ENCODE peak calls at places on chromosome 15, in six cellular contexts. I, C, S, Y, D and Z are unnamed samples.
A peak's percentile ranks its signal among the peaks of the same experiment; 100 is the strongest.

GRCh38 chr15:100601158-100601557 is 826 bp downstream of the LINS1 start:
- DNase-seq in I (peak; percentile 31), C (peak; percentile 5), S (no peak), Y (peak; percentile 7), D (no peak), Z (no peak)

GRCh38 chr15:38883987-38884386 is 319.4 kb upstream of the RASGRP1 start:
- DNase-seq in I (peak; percentile 58), C (no peak), S (no peak), Y (peak; percentile 63), D (no peak), Z (no peak)

GRCh38 chr15:100123611-100124010 is 218.2 kb downstream of the ADAMTS17 start:
- DNase-seq in I (no peak), C (no peak), S (no peak), Y (no peak), D (no peak), Z (no peak)

GRCh38 chr15:51765751-51766150 is 14.4 kb downstream of the TMOD2 start:
- DNase-seq in I (no peak), C (no peak), S (no peak), Y (no peak), D (no peak), Z (no peak)

GRCh38 chr15:31247404-31247803 is 79.2 kb upstream of the KLF13 start:
- DNase-seq in I (no peak), C (no peak), S (no peak), Y (no peak), D (no peak), Z (no peak)

GRCh38 chr15:73598540-73599195 is 34.5 kb downstream of the NPTN start:
- DNase-seq in I (peak; percentile 70), C (no peak), S (no peak), Y (peak; percentile 68), D (no peak), Z (no peak)

GRCh38 chr15:42826251-42826890 is 89.4 kb upstream of the CDAN1 start:
- DNase-seq in I (no peak), C (no peak), S (no peak), Y (no peak), D (peak; percentile 76), Z (no peak)

GRCh38 chr15:58484794-58485600 is 53.2 kb downstream of the LIPC start:
- DNase-seq in I (no peak), C (no peak), S (no peak), Y (no peak), D (no peak), Z (no peak)

GRCh38 chr15:97961067-97961954 is 808 bp downstream of the ARRDC4 start:
- DNase-seq in I (peak; percentile 24), C (peak; percentile 65), S (peak; percentile 45), Y (peak; percentile 31), D (peak; percentile 11), Z (no peak)

GRCh38 chr15:67820992-67821783 is 4.1 kb upstream of the SKOR1 start:
- DNase-seq in I (peak; percentile 66), C (peak; percentile 46), S (no peak), Y (peak; percentile 51), D (no peak), Z (no peak)

GRCh38 chr15:50953302-50953701 is 44.8 kb downstream of the AP4E1 start:
- DNase-seq in I (no peak), C (no peak), S (no peak), Y (peak; percentile 58), D (peak; percentile 51), Z (no peak)

GRCh38 chr15:67547836-67548531 is 5.5 kb downstream of the MAP2K5 start:
- DNase-seq in I (peak; percentile 16), C (no peak), S (no peak), Y (peak; percentile 58), D (no peak), Z (no peak)

GRCh38 chr15:68205949-68206539 is 912 bp upstream of the CALML4 start:
- DNase-seq in I (no peak), C (peak; percentile 76), S (peak; percentile 65), Y (no peak), D (no peak), Z (no peak)

GRCh38 chr15:100627789-100628395 is 25.5 kb downstream of the ASB7 start:
- DNase-seq in I (peak; percentile 91), C (peak; percentile 74), S (peak; percentile 61), Y (peak; percentile 92), D (peak; percentile 26), Z (no peak)

GRCh38 chr15:43513550-43513949 is 3.9 kb upstream of the MAP1A start:
- DNase-seq in I (no peak), C (no peak), S (no peak), Y (no peak), D (no peak), Z (no peak)

GRCh38 chr15:76501726-76502125 is 165.2 kb downstream of the ISL2 start:
- DNase-seq in I (no peak), C (no peak), S (no peak), Y (peak; percentile 1), D (peak; percentile 2), Z (no peak)

GRCh38 chr15:84552896-84553295 is 47.9 kb upstream of the ZSCAN2 start:
- DNase-seq in I (no peak), C (no peak), S (no peak), Y (no peak), D (no peak), Z (no peak)

GRCh38 chr15:31197497-31198414 is 96.2 kb upstream of the TRPM1 start:
- DNase-seq in I (peak; percentile 23), C (peak; percentile 34), S (no peak), Y (no peak), D (no peak), Z (no peak)

GRCh38 chr15:52010633-52011595 is 8.1 kb upstream of the MAPK6 start:
- DNase-seq in I (peak; percentile 78), C (peak; percentile 27), S (peak; percentile 55), Y (peak; percentile 75), D (peak; percentile 81), Z (no peak)

GRCh38 chr15:33201376-33202189 is 7.1 kb upstream of the FMN1 start:
- DNase-seq in I (no peak), C (peak; percentile 75), S (peak; percentile 61), Y (peak; percentile 16), D (peak; percentile 80), Z (no peak)

GRCh38 chr15:29925227-29926082 is 103.2 kb upstream of the TJP1 start:
- DNase-seq in I (peak; percentile 89), C (peak; percentile 51), S (peak; percentile 51), Y (peak; percentile 84), D (peak; percentile 92), Z (peak; percentile 74)

GRCh38 chr15:94230436-94230885 is 900 bp upstream of the MCTP2 start:
- DNase-seq in I (no peak), C (no peak), S (no peak), Y (no peak), D (peak; percentile 41), Z (no peak)

GRCh38 chr15:45439521-45439931 is 61.2 kb upstream of the GATM start:
- DNase-seq in I (no peak), C (no peak), S (no peak), Y (no peak), D (no peak), Z (no peak)

GRCh38 chr15:60122691-60123090 is 118.6 kb downstream of the FOXB1 start:
- DNase-seq in I (no peak), C (no peak), S (no peak), Y (no peak), D (no peak), Z (no peak)

GRCh38 chr15:90174140-90174891 is 26.8 kb upstream of the SEMA4B start:
- DNase-seq in I (peak; percentile 86), C (peak; percentile 92), S (peak; percentile 81), Y (no peak), D (no peak), Z (no peak)

GRCh38 chr15:38895326-38896282 is 331.0 kb upstream of the RASGRP1 start:
- DNase-seq in I (peak; percentile 70), C (no peak), S (no peak), Y (peak; percentile 93), D (no peak), Z (no peak)

GRCh38 chr15:92012368-92012629 is 158.8 kb downstream of the SLCO3A1 start:
- DNase-seq in I (no peak), C (no peak), S (no peak), Y (no peak), D (no peak), Z (no peak)

GRCh38 chr15:65180167-65180566 is 5.0 kb downstream of the CLPX start:
- DNase-seq in I (no peak), C (no peak), S (no peak), Y (no peak), D (no peak), Z (no peak)

GRCh38 chr15:66832679-66833078 is 130.6 kb downstream of the SMAD6 start:
- DNase-seq in I (peak; percentile 96), C (no peak), S (no peak), Y (peak; percentile 97), D (no peak), Z (no peak)

GRCh38 chr15:23687143-23687470 is at the start of gene NDN:
- DNase-seq in I (peak; percentile 57), C (peak; percentile 56), S (peak; percentile 42), Y (peak; percentile 28), D (no peak), Z (peak; percentile 77)

DNA sequence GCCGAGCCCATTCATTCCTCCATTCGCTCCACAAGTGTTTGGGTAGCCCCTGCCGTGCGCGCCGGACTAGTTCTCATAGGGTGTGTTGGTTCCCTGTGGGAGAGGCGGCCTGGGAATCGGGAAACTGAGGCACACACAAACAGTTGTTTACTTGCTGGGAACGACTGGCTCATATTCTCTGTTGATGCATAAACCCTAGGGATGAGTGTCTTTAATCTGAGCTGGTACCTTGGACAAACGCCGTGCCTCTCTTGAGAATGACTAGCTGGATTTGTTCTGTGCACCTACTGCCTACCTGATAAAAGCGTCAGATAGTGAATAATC is 737 bp downstream of the DNAJA4 start:
- DNase-seq in I (no peak), C (no peak), S (no peak), Y (no peak), D (no peak), Z (no peak)
- TF ChIP-seq CTCF in I (no peak), C (no peak), S (no peak), Y (no peak), D (no peak), Z (no peak)

GRCh38 chr15:25691544-25692430 is 171.3 kb downstream of the ATP10A start:
- DNase-seq in I (peak; percentile 42), C (no peak), S (no peak), Y (peak; percentile 57), D (no peak), Z (no peak)
- TF ChIP-seq CTCF in I (no peak), C (no peak), S (no peak), Y (peak; percentile 42), D (no peak), Z (peak; percentile 51)

GRCh38 chr15:74793135-74794028 is 11.5 kb downstream of the CSK start:
- DNase-seq in I (no peak), C (no peak), S (no peak), Y (no peak), D (no peak), Z (no peak)
- TF ChIP-seq CTCF in I (peak; percentile 52), C (no peak), S (peak; percentile 28), Y (no peak), D (peak; percentile 58), Z (peak; percentile 18)

DNA sequence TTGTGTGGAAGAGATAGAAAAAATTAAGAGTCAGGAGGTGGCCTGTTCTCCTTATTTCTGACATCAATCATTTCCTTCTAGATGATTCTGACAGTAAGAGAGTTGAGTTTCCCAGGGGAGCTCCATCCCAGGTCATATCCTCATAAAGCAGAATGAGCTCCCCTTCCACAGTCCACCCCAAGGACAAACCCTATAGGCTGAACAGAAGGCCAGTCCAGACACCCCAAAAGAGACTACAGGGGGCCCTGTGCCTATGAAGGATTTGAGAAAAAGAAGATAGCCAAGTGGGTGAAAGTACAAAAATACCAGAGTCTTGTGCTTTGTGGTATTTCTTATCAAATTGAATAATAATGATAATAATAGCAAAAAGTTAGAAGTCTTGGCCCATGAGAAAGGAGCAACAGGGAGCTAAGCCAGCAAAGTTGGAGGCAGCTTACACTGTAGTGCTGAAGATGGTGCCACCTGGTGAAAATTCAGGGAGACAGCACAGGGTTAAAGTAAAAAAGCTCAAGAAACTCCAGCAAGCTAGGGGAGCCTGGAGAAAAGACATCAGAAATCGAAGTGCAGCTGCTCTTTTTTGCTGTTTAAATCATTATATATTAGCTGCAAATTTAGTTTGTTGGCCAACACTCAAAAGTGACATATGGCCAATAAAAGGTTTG is 35.9 kb upstream of the SLC24A5 start:
- DNase-seq in I (peak; percentile 42), C (no peak), S (no peak), Y (peak; percentile 40), D (no peak), Z (no peak)
- TF ChIP-seq CTCF in I (peak; percentile 31), C (no peak), S (no peak), Y (peak; percentile 38), D (peak; percentile 69), Z (peak; percentile 68)